ENCODE peak calls at places on chromosomes 5 and 9, in nine cellular contexts. T is HepG2, Z is fibroblast of lung, A is neural progenitor cell, W is PC-9, G is PC-3, Y is endothelial cell of umbilical vein, F is MM.1S, P is HCT116. X is an unnamed sample. For H3K36me3, the result is how much of the 10 kb centered on the place peaks cover.

GRCh38 chr5:179209359-179210150 is 135.7 kb downstream of the ADAMTS2 start:
- DNase-seq in T (no peak), Z (peak), A (no peak), W (no peak), G (peak), Y (no peak), F (no peak), P (no peak), X (peak)

GRCh38 chr9:20570086-20570485 is 52.2 kb downstream of the MLLT3 start:
- DNase-seq in T (no peak), Z (peak), A (no peak), W (no peak), G (peak), Y (no peak), F (no peak), P (no peak), X (no peak)

GRCh38 chr5:149202910-149203451 is 61.7 kb downstream of the ABLIM3 start:
- DNase-seq in T (no peak), Z (no peak), A (no peak), W (no peak), G (no peak), Y (no peak), F (no peak), P (no peak), X (no peak)

GRCh38 chr9:82490019-82490499 is 501.5 kb downstream of the SPATA31D1 start:
- DNase-seq in T (no peak), Z (peak), A (peak), W (no peak), G (peak), Y (no peak), F (no peak), P (no peak), X (peak)

GRCh38 chr9:36632892-36633291 is 60.2 kb downstream of the MELK start:
- DNase-seq in T (peak), Z (peak), A (peak), W (no peak), G (peak), Y (peak), F (peak), P (peak), X (peak)

GRCh38 chr5:6766558-6767191 is 53.4 kb downstream of the TENT4A start:
- DNase-seq in T (no peak), Z (peak), A (no peak), W (peak), G (peak), Y (peak), F (no peak), P (peak), X (peak)

GRCh38 chr5:125043781-125044391 is 297.4 kb upstream of the ZNF608 start:
- DNase-seq in T (no peak), Z (peak), A (no peak), W (peak), G (peak), Y (peak), F (no peak), P (peak), X (peak)

GRCh38 chr5:150000990-150001659 is 586 bp downstream of the HMGXB3 start:
- DNase-seq in T (no peak), Z (peak), A (peak), W (no peak), G (peak), Y (peak), F (peak), P (no peak), X (peak)

GRCh38 chr9:98491778-98492177 is 217.0 kb downstream of the GABBR2 start:
- DNase-seq in T (no peak), Z (peak), A (peak), W (peak), G (no peak), Y (no peak), F (no peak), P (no peak), X (peak)

GRCh38 chr9:26033346-26033745 is 355.1 kb upstream of the TUSC1 start:
- DNase-seq in T (no peak), Z (peak), A (no peak), W (no peak), G (no peak), Y (no peak), F (no peak), P (no peak), X (peak)

GRCh38 chr5:112004867-112005532 is 248.0 kb upstream of the NREP start:
- DNase-seq in T (no peak), Z (peak), A (no peak), W (no peak), G (peak), Y (peak), F (no peak), P (no peak), X (peak)

GRCh38 chr5:109177227-109177626 is 232.5 kb downstream of the PJA2 start:
- DNase-seq in T (no peak), Z (no peak), A (no peak), W (no peak), G (no peak), Y (no peak), F (no peak), P (no peak), X (no peak)

GRCh38 chr9:126604059-126604685 is 9.6 kb upstream of the LMX1B start:
- DNase-seq in T (no peak), Z (no peak), A (no peak), W (no peak), G (no peak), Y (no peak), F (no peak), P (no peak), X (no peak)

GRCh38 chr9:119736478-119737454 is 367.5 kb upstream of the BRINP1 start:
- DNase-seq in T (no peak), Z (no peak), A (no peak), W (no peak), G (no peak), Y (no peak), F (no peak), P (no peak), X (no peak)

GRCh38 chr5:146073239-146073900 is 32.0 kb downstream of the PLAC8L1 start:
- DNase-seq in T (no peak), Z (no peak), A (no peak), W (no peak), G (no peak), Y (no peak), F (no peak), P (no peak), X (no peak)

GRCh38 chr9:95003694-95004451 is 277.4 kb downstream of the AOPEP start:
- DNase-seq in T (peak), Z (peak), A (peak), W (peak), G (peak), Y (peak), F (peak), P (no peak), X (peak)

GRCh38 chr9:138020120-138020794 is 142.7 kb downstream of the CACNA1B start:
- DNase-seq in T (no peak), Z (no peak), A (no peak), W (no peak), G (no peak), Y (no peak), F (no peak), P (no peak), X (no peak)

GRCh38 chr5:179733764-179734126 is 1.1 kb downstream of the MAML1 start:
- DNase-seq in T (no peak), Z (no peak), A (no peak), W (no peak), G (no peak), Y (no peak), F (no peak), P (no peak), X (no peak)

GRCh38 chr5:131328536-131329186 is 64.8 kb downstream of the CDC42SE2 start:
- DNase-seq in T (peak), Z (peak), A (no peak), W (peak), G (peak), Y (peak), F (no peak), P (peak), X (peak)

GRCh38 chr5:151770383-151771258 is 1.1 kb upstream of the G3BP1 start:
- DNase-seq in T (no peak), Z (peak), A (peak), W (peak), G (no peak), Y (peak), F (peak), P (no peak), X (peak)

GRCh38 chr9:116271991-116272390 is 118.4 kb downstream of the PAPPA start:
- DNase-seq in T (no peak), Z (no peak), A (peak), W (no peak), G (no peak), Y (no peak), F (no peak), P (no peak), X (no peak)

GRCh38 chr5:10528056-10528816 is 35.6 kb upstream of the ANKRD33B start:
- DNase-seq in T (no peak), Z (peak), A (no peak), W (no peak), G (no peak), Y (no peak), F (no peak), P (no peak), X (no peak)

GRCh38 chr5:90983148-90983547 is 400.0 kb downstream of the ARRDC3 start:
- DNase-seq in T (peak), Z (peak), A (no peak), W (peak), G (peak), Y (peak), F (no peak), P (no peak), X (peak)

GRCh38 chr5:157533011-157533481 is 42.5 kb downstream of the ADAM19 start:
- DNase-seq in T (peak), Z (peak), A (no peak), W (peak), G (no peak), Y (no peak), F (no peak), P (no peak), X (no peak)

GRCh38 chr5:174997688-174998087 is 273.3 kb downstream of the MSX2 start:
- DNase-seq in T (no peak), Z (no peak), A (no peak), W (no peak), G (no peak), Y (no peak), F (peak), P (no peak), X (no peak)

DNA sequence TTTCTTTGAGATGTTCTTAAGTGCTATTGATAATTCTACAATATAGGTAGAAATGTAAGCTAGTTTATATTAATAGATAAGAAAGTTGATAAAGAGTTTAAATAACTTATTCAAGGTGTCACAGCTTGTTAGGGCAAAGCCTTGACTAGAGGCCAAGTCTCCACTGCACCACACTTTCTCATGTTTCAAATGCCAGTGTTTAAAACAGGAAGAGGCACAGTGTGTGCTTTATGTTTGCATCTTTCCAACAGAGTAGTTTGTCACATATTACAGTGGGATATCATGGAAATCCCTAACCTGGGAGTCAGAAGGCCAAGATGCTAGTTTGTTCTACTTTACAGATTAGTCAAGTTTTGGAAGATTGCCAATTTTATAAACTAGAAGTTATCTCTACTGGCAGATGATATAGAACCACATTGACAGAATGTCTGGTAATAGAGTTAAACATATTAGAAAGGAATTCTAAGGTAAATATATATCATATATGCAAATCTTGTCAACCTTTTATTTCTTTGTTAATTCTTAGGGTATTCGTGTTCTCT is 56.4 kb downstream of the SLF1 start:
- DNase-seq in T (no peak), Z (peak), A (no peak), W (no peak), G (peak), Y (peak), F (no peak), P (no peak), X (peak)
- H3K36me3 ChIP-seq in T (under half), Z (under half), A (under half), W (under half), G (under half), Y (under half), F (under half), P (under half), X (under half)

DNA sequence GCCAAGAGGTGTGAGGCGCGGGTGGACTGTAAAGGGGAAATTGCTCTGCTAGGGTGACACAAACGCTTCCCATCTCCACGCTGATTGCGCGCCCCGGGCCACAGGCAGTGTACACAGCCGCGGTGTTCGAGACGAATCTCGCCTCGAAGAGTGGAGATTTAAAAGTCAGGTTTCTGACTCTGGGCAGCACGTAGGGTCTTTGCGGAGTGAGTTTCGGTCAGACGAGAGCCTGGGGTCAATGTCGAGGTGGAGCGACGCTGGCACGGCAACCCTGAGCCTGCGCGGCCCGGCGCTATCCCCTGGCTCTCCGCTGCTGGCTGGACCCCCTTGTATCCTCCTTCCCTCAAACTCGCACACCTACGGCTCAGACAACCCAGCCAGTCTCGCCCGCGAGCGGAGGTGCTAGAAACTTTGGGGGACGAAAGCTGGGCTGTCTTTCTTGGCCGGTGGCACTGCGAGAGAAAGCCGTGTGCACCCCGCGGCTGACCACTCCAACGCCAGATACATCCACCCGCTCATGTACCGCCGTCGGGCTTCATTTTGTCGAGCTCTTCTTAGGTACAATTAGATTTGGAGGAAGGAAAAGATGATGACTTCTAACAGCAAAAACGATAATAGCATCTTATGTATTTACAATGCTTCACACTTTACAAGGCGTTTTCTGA is 5.4 kb upstream of the FOXB2 start:
- DNase-seq in T (no peak), Z (no peak), A (peak), W (no peak), G (no peak), Y (no peak), F (no peak), P (no peak), X (no peak)
- TF ChIP-seq EZH2 in T (no peak), Z (peak), A (peak), W (no peak), G (no peak), Y (peak), F (no peak), P (no peak), X (peak)

GRCh38 chr5:56815657-56816545 is 552 bp downstream of the MAP3K1 start:
- DNase-seq in T (no peak), Z (peak), A (peak), W (peak), G (no peak), Y (peak), F (peak), P (no peak), X (peak)
- H3K4me2 ChIP-seq in T (peak), Z (peak), A (peak), W (peak), G (peak), Y (peak), F (peak), P (peak), X (peak)

DNA sequence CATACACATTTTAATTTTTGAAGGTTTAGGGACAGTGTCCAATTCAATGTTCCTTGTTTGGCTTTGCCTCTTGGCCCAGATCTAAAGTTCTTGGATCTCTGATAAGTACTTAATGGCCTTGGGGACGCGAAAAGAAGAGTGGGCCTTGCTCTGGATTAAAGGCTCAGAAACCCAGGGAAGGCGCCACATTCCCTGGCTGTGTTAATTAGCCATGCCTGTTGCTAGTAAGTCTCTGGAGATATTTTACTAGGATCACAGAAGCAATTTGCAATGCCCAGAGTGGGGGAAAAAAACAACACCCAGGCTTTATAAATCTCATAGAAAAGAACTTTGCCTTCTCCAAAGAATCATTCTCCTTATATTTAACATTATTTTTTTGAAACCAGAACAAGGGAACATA is 172.0 kb upstream of the ANKRD55 start:
- DNase-seq in T (no peak), Z (no peak), A (peak), W (no peak), G (no peak), Y (no peak), F (no peak), P (no peak), X (no peak)
- H3K36me3 ChIP-seq in T (under half), Z (under half), A (under half), W (under half), G (under half), Y (under half), F (under half), P (under half), X (under half)

GRCh38 chr9:34576943-34577634 is 12.4 kb downstream of the CNTFR start:
- DNase-seq in T (no peak), Z (no peak), A (peak), W (no peak), G (no peak), Y (no peak), F (no peak), P (no peak), X (no peak)
- TF ChIP-seq EZH2 in T (no peak), Z (peak), A (no peak), W (no peak), G (no peak), Y (no peak), F (no peak), P (no peak), X (no peak)

GRCh38 chr9:134429481-134429880 is 103.2 kb downstream of the RXRA start:
- DNase-seq in T (no peak), Z (no peak), A (no peak), W (no peak), G (no peak), Y (no peak), F (no peak), P (no peak), X (no peak)
- H3K4me2 ChIP-seq in T (no peak), Z (no peak), A (no peak), W (no peak), G (no peak), Y (no peak), F (no peak), P (no peak), X (no peak)